ENCODE peak calls at places on chromosomes 2 and 18, in seven cellular contexts. One of them, this sample, is unnamed.

GRCh38 chr18:55477537-55478300 is 110.3 kb downstream of the TCF4 start:
- DNase-seq in GM12891: no peak
- DNase-seq in SK-N-SH: no peak
- DNase-seq in GM12878: peak; percentile 4
- DNase-seq in H1: no peak
- DNase-seq in HepG2: no peak
- DNase-seq in K562: no peak
- DNase-seq in this sample: peak; percentile 3

GRCh38 chr2:69642709-69643601 is 584 bp downstream of the AAK1 start:
- DNase-seq in GM12891: no peak
- DNase-seq in SK-N-SH: peak; percentile 55
- DNase-seq in GM12878: no peak
- DNase-seq in H1: no peak
- DNase-seq in HepG2: peak; percentile 85
- DNase-seq in K562: peak; percentile 38
- DNase-seq in this sample: no peak

GRCh38 chr2:54074636-54075341 is 40.6 kb upstream of the ACYP2 start:
- DNase-seq in GM12891: no peak
- DNase-seq in SK-N-SH: no peak
- DNase-seq in GM12878: no peak
- DNase-seq in H1: no peak
- DNase-seq in HepG2: no peak
- DNase-seq in K562: no peak
- DNase-seq in this sample: no peak

GRCh38 chr2:232954691-232955090 is 58.4 kb downstream of the NGEF start:
- DNase-seq in GM12891: no peak
- DNase-seq in SK-N-SH: no peak
- DNase-seq in GM12878: no peak
- DNase-seq in H1: no peak
- DNase-seq in HepG2: no peak
- DNase-seq in K562: no peak
- DNase-seq in this sample: no peak

GRCh38 chr2:26979761-26980160 is 9.3 kb downstream of the MAPRE3 start:
- DNase-seq in GM12891: no peak
- DNase-seq in SK-N-SH: no peak
- DNase-seq in GM12878: no peak
- DNase-seq in H1: no peak
- DNase-seq in HepG2: no peak
- DNase-seq in K562: no peak
- DNase-seq in this sample: no peak

GRCh38 chr2:43161650-43162542 is 64.5 kb downstream of the ZFP36L2 start:
- DNase-seq in GM12891: no peak
- DNase-seq in SK-N-SH: no peak
- DNase-seq in GM12878: no peak
- DNase-seq in H1: no peak
- DNase-seq in HepG2: peak; percentile 39
- DNase-seq in K562: peak; percentile 39
- DNase-seq in this sample: no peak

GRCh38 chr2:27710176-27710575 is 46.5 kb downstream of the SLC4A1AP start:
- DNase-seq in GM12891: no peak
- DNase-seq in SK-N-SH: no peak
- DNase-seq in GM12878: no peak
- DNase-seq in H1: no peak
- DNase-seq in HepG2: no peak
- DNase-seq in K562: no peak
- DNase-seq in this sample: no peak

GRCh38 chr2:57934659-57935058 is 111.9 kb upstream of the VRK2 start:
- DNase-seq in GM12891: no peak
- DNase-seq in SK-N-SH: no peak
- DNase-seq in GM12878: no peak
- DNase-seq in H1: no peak
- DNase-seq in HepG2: no peak
- DNase-seq in K562: no peak
- DNase-seq in this sample: no peak

GRCh38 chr2:156695020-156695419 is 258.8 kb downstream of the GPD2 start:
- DNase-seq in GM12891: no peak
- DNase-seq in SK-N-SH: no peak
- DNase-seq in GM12878: no peak
- DNase-seq in H1: no peak
- DNase-seq in HepG2: no peak
- DNase-seq in K562: no peak
- DNase-seq in this sample: no peak

GRCh38 chr2:68434981-68435380 is 32.1 kb downstream of the FBXO48 start:
- DNase-seq in GM12891: no peak
- DNase-seq in SK-N-SH: no peak
- DNase-seq in GM12878: no peak
- DNase-seq in H1: no peak
- DNase-seq in HepG2: no peak
- DNase-seq in K562: no peak
- DNase-seq in this sample: no peak

GRCh38 chr2:112836695-112837117 is at the start of gene IL1B:
- DNase-seq in GM12891: no peak
- DNase-seq in SK-N-SH: no peak
- DNase-seq in GM12878: no peak
- DNase-seq in H1: no peak
- DNase-seq in HepG2: no peak
- DNase-seq in K562: no peak
- DNase-seq in this sample: no peak

GRCh38 chr18:25739356-25739755 is 351.1 kb downstream of the SS18 start:
- DNase-seq in GM12891: no peak
- DNase-seq in SK-N-SH: no peak
- DNase-seq in GM12878: no peak
- DNase-seq in H1: no peak
- DNase-seq in HepG2: no peak
- DNase-seq in K562: no peak
- DNase-seq in this sample: no peak

GRCh38 chr2:12762976-12763375 is 46.2 kb downstream of the TRIB2 start:
- DNase-seq in GM12891: no peak
- DNase-seq in SK-N-SH: no peak
- DNase-seq in GM12878: no peak
- DNase-seq in H1: no peak
- DNase-seq in HepG2: no peak
- DNase-seq in K562: no peak
- DNase-seq in this sample: no peak

DNA sequence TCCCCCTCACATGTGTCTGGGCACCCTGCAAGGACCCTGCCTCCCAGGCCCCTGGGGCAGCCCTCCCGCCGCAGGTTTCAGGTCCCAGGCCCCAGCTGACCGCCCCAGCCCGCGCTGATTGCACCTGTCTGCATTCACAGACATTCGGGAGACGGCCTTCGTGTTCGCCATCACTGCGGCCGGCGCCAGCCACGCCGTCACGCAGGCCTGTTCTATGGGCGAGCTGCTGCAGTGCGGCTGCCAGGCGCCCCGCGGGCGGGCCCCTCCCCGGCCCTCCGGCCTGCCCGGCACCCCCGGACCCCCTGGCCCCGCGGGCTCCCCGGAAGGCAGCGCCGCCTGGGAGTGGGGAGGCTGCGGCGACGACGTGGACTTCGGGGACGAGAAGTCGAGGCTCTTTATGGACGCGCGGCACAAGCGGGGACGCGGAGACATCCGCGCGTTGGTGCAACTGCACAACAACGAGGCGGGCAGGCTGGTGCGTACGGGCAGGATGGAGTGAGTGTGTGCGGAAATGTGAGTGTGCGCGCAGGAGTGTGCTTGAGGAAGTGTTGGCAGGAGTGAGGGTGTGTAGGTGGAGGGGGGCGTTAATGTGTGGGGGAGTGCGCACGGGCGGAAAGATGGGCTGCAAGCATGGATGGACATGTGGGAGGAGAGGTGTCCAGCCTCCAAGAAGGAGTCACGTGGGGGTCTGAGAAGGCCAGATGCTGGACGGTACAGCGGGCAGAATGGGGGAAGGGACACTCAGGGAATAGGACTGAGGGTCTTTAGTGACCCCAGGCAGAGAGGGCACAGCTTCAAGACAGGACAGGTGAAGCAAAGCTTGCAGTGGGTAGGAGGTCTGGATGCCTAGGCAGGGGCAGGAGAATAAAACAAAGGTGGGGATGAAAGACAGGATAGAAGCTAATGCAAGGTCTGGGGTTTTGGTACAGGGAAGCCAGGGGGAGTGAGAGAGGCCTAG is 9.0 kb upstream of the WNT10A start:
- DNase-seq in GM12891: no peak
- DNase-seq in SK-N-SH: no peak
- DNase-seq in GM12878: no peak
- DNase-seq in H1: no peak
- DNase-seq in HepG2: no peak
- DNase-seq in K562: no peak
- DNase-seq in this sample: no peak
- TF ChIP-seq TAF1 in GM12891: no peak
- TF ChIP-seq TAF1 in SK-N-SH: no peak
- TF ChIP-seq TAF1 in GM12878: no peak
- TF ChIP-seq TAF1 in H1: no peak
- TF ChIP-seq TAF1 in HepG2: no peak
- TF ChIP-seq TAF1 in K562: no peak
- TF ChIP-seq TAF1 in this sample: no peak

GRCh38 chr2:136225950-136226835 is 108.2 kb upstream of the CXCR4 start:
- DNase-seq in GM12891: no peak
- DNase-seq in SK-N-SH: no peak
- DNase-seq in GM12878: no peak
- DNase-seq in H1: no peak
- DNase-seq in HepG2: no peak
- DNase-seq in K562: no peak
- DNase-seq in this sample: no peak
- TF ChIP-seq TAF1 in GM12891: no peak
- TF ChIP-seq TAF1 in SK-N-SH: no peak
- TF ChIP-seq TAF1 in GM12878: no peak
- TF ChIP-seq TAF1 in H1: no peak
- TF ChIP-seq TAF1 in HepG2: no peak
- TF ChIP-seq TAF1 in K562: no peak
- TF ChIP-seq TAF1 in this sample: no peak

GRCh38 chr18:67385455-67385854 is 131.1 kb downstream of the DSEL start:
- DNase-seq in GM12891: no peak
- DNase-seq in SK-N-SH: no peak
- DNase-seq in GM12878: no peak
- DNase-seq in H1: no peak
- DNase-seq in HepG2: peak; percentile 78
- DNase-seq in K562: no peak
- DNase-seq in this sample: no peak

GRCh38 chr18:67380867-67381266 is 135.7 kb downstream of the DSEL start:
- DNase-seq in GM12891: no peak
- DNase-seq in SK-N-SH: no peak
- DNase-seq in GM12878: no peak
- DNase-seq in H1: no peak
- DNase-seq in HepG2: no peak
- DNase-seq in K562: no peak
- DNase-seq in this sample: no peak

GRCh38 chr18:67386028-67386427 is 130.5 kb downstream of the DSEL start:
- DNase-seq in GM12891: no peak
- DNase-seq in SK-N-SH: no peak
- DNase-seq in GM12878: no peak
- DNase-seq in H1: no peak
- DNase-seq in HepG2: peak; percentile 77
- DNase-seq in K562: no peak
- DNase-seq in this sample: no peak

GRCh38 chr18:67379991-67380390 is 136.5 kb downstream of the DSEL start:
- DNase-seq in GM12891: no peak
- DNase-seq in SK-N-SH: no peak
- DNase-seq in GM12878: no peak
- DNase-seq in H1: no peak
- DNase-seq in HepG2: no peak
- DNase-seq in K562: no peak
- DNase-seq in this sample: no peak

GRCh38 chr18:67381608-67382150 is 134.8 kb downstream of the DSEL start:
- DNase-seq in GM12891: no peak
- DNase-seq in SK-N-SH: no peak
- DNase-seq in GM12878: no peak
- DNase-seq in H1: no peak
- DNase-seq in HepG2: no peak
- DNase-seq in K562: no peak
- DNase-seq in this sample: no peak
- TF ChIP-seq TAF1 in GM12891: no peak
- TF ChIP-seq TAF1 in SK-N-SH: no peak
- TF ChIP-seq TAF1 in GM12878: no peak
- TF ChIP-seq TAF1 in H1: no peak
- TF ChIP-seq TAF1 in HepG2: no peak
- TF ChIP-seq TAF1 in K562: no peak
- TF ChIP-seq TAF1 in this sample: no peak

DNA sequence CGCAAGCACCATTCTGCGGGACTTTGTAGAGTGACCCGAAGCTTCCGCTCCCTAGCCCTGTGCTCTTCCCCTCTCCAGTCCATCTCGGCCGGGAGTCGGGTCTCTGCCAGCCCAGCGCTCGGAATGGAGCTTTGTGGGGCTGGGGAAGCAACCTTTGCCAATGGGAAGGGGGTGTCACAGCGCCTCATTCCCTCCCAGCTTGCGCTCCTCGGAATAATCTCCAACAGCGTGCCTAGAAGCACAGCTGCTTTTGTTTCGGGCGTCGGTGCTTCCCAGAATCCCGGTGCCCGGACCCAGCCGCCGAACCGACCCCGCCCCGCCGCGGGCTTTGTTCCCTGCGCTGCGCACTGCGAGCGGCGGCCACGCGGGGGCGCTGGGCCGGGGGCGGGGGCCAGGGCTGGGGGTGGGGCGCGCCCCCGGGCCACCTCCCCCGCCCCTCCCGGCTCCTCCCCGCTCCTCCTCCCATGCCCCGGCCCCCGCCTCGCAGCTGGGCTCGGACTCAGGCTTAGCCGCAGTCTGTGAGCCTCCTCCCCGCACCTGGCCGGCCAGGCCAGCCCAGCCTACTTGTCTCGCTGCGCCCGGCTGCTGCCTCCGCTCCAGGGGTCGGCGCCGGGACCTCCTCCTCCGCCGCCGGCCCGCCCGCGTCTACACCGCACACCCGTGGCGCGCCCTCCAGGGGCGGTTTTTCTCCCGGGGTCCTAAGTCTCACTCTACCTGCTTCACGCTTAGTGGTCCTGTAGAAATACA is 77.7 kb upstream of the SMAD2 start:
- DNase-seq in GM12891: peak; percentile 81
- DNase-seq in SK-N-SH: peak; percentile 99
- DNase-seq in GM12878: no peak
- DNase-seq in H1: peak; percentile 70
- DNase-seq in HepG2: peak; percentile 42
- DNase-seq in K562: peak; percentile 94
- DNase-seq in this sample: peak; percentile 59
- TF ChIP-seq TAF1 in GM12891: no peak
- TF ChIP-seq TAF1 in SK-N-SH: no peak
- TF ChIP-seq TAF1 in GM12878: no peak
- TF ChIP-seq TAF1 in H1: no peak
- TF ChIP-seq TAF1 in HepG2: no peak
- TF ChIP-seq TAF1 in K562: no peak
- TF ChIP-seq TAF1 in this sample: no peak